ENCODE peak calls at places on chromosomes 7 and 10, in seven cellular contexts. One of them, this sample, is unnamed.

GRCh38 chr10:75043256-75044121 is 68.0 kb upstream of the SAMD8 start:
- DNase-seq in T-helper 1 cell: peak; percentile 45
- DNase-seq in activated naive CD4-positive, alpha-beta T cell treated with anti-CD3 and anti-CD28 coated beads, Interleukin-2, amount 50 U/mL, for 72 hours: no peak
- DNase-seq in frontal cortex: no peak
- DNase-seq in fibroblast of mammary gland: no peak
- DNase-seq in KG1: no peak
- DNase-seq in GM04503: no peak
- DNase-seq in this sample: no peak

GRCh38 chr10:79982861-79983260 is 34.0 kb upstream of the SFTPD start:
- DNase-seq in T-helper 1 cell: no peak
- DNase-seq in activated naive CD4-positive, alpha-beta T cell treated with anti-CD3 and anti-CD28 coated beads, Interleukin-2, amount 50 U/mL, for 72 hours: no peak
- DNase-seq in frontal cortex: no peak
- DNase-seq in fibroblast of mammary gland: no peak
- DNase-seq in KG1: no peak
- DNase-seq in GM04503: no peak
- DNase-seq in this sample: no peak

GRCh38 chr10:113084031-113084430 is 134.0 kb downstream of the TCF7L2 start:
- DNase-seq in T-helper 1 cell: no peak
- DNase-seq in activated naive CD4-positive, alpha-beta T cell treated with anti-CD3 and anti-CD28 coated beads, Interleukin-2, amount 50 U/mL, for 72 hours: no peak
- DNase-seq in frontal cortex: no peak
- DNase-seq in fibroblast of mammary gland: peak; percentile 48
- DNase-seq in KG1: no peak
- DNase-seq in GM04503: no peak
- DNase-seq in this sample: no peak

GRCh38 chr7:101768280-101768679 is 49.1 kb upstream of the CUX1 start:
- DNase-seq in T-helper 1 cell: no peak
- DNase-seq in activated naive CD4-positive, alpha-beta T cell treated with anti-CD3 and anti-CD28 coated beads, Interleukin-2, amount 50 U/mL, for 72 hours: no peak
- DNase-seq in frontal cortex: no peak
- DNase-seq in fibroblast of mammary gland: no peak
- DNase-seq in KG1: no peak
- DNase-seq in GM04503: no peak
- DNase-seq in this sample: no peak

GRCh38 chr10:68103237-68103866 is 5.9 kb upstream of the MYPN start:
- DNase-seq in T-helper 1 cell: no peak
- DNase-seq in activated naive CD4-positive, alpha-beta T cell treated with anti-CD3 and anti-CD28 coated beads, Interleukin-2, amount 50 U/mL, for 72 hours: no peak
- DNase-seq in frontal cortex: no peak
- DNase-seq in fibroblast of mammary gland: no peak
- DNase-seq in KG1: no peak
- DNase-seq in GM04503: no peak
- DNase-seq in this sample: no peak

GRCh38 chr7:53383131-53383530 is 347.7 kb downstream of the POM121L12 start:
- DNase-seq in T-helper 1 cell: no peak
- DNase-seq in activated naive CD4-positive, alpha-beta T cell treated with anti-CD3 and anti-CD28 coated beads, Interleukin-2, amount 50 U/mL, for 72 hours: no peak
- DNase-seq in frontal cortex: no peak
- DNase-seq in fibroblast of mammary gland: no peak
- DNase-seq in KG1: no peak
- DNase-seq in GM04503: no peak
- DNase-seq in this sample: no peak

GRCh38 chr7:6276911-6277408 is 4.5 kb upstream of the CYTH3 start:
- DNase-seq in T-helper 1 cell: no peak
- DNase-seq in activated naive CD4-positive, alpha-beta T cell treated with anti-CD3 and anti-CD28 coated beads, Interleukin-2, amount 50 U/mL, for 72 hours: no peak
- DNase-seq in frontal cortex: no peak
- DNase-seq in fibroblast of mammary gland: no peak
- DNase-seq in KG1: no peak
- DNase-seq in GM04503: no peak
- DNase-seq in this sample: no peak

GRCh38 chr7:152894295-152895170 is 135.0 kb downstream of the ACTR3B start:
- DNase-seq in T-helper 1 cell: no peak
- DNase-seq in activated naive CD4-positive, alpha-beta T cell treated with anti-CD3 and anti-CD28 coated beads, Interleukin-2, amount 50 U/mL, for 72 hours: peak; percentile 55
- DNase-seq in frontal cortex: peak; percentile 54
- DNase-seq in fibroblast of mammary gland: peak; percentile 2
- DNase-seq in KG1: no peak
- DNase-seq in GM04503: no peak
- DNase-seq in this sample: no peak

GRCh38 chr7:100875356-100875751 is 451 bp downstream of the SRRT start:
- DNase-seq in T-helper 1 cell: no peak
- DNase-seq in activated naive CD4-positive, alpha-beta T cell treated with anti-CD3 and anti-CD28 coated beads, Interleukin-2, amount 50 U/mL, for 72 hours: no peak
- DNase-seq in frontal cortex: no peak
- DNase-seq in fibroblast of mammary gland: no peak
- DNase-seq in KG1: no peak
- DNase-seq in GM04503: no peak
- DNase-seq in this sample: no peak

GRCh38 chr10:38054361-38054797 is 39.8 kb upstream of the ZNF37A start:
- DNase-seq in T-helper 1 cell: no peak
- DNase-seq in activated naive CD4-positive, alpha-beta T cell treated with anti-CD3 and anti-CD28 coated beads, Interleukin-2, amount 50 U/mL, for 72 hours: no peak
- DNase-seq in frontal cortex: no peak
- DNase-seq in fibroblast of mammary gland: peak; percentile 87
- DNase-seq in KG1: no peak
- DNase-seq in GM04503: peak; percentile 54
- DNase-seq in this sample: no peak

GRCh38 chr7:64515330-64515729 is 47.5 kb downstream of the ZNF680 start:
- DNase-seq in T-helper 1 cell: no peak
- DNase-seq in activated naive CD4-positive, alpha-beta T cell treated with anti-CD3 and anti-CD28 coated beads, Interleukin-2, amount 50 U/mL, for 72 hours: no peak
- DNase-seq in frontal cortex: no peak
- DNase-seq in fibroblast of mammary gland: no peak
- DNase-seq in KG1: no peak
- DNase-seq in GM04503: no peak
- DNase-seq in this sample: peak; percentile 36

GRCh38 chr10:120477723-120478270 is 20.8 kb downstream of the PLPP4 start:
- DNase-seq in T-helper 1 cell: no peak
- DNase-seq in activated naive CD4-positive, alpha-beta T cell treated with anti-CD3 and anti-CD28 coated beads, Interleukin-2, amount 50 U/mL, for 72 hours: no peak
- DNase-seq in frontal cortex: no peak
- DNase-seq in fibroblast of mammary gland: peak; percentile 12
- DNase-seq in KG1: no peak
- DNase-seq in GM04503: no peak
- DNase-seq in this sample: no peak

GRCh38 chr10:61992059-61992460 is 90.6 kb downstream of the ARID5B start:
- DNase-seq in T-helper 1 cell: no peak
- DNase-seq in activated naive CD4-positive, alpha-beta T cell treated with anti-CD3 and anti-CD28 coated beads, Interleukin-2, amount 50 U/mL, for 72 hours: no peak
- DNase-seq in frontal cortex: no peak
- DNase-seq in fibroblast of mammary gland: peak; percentile 85
- DNase-seq in KG1: no peak
- DNase-seq in GM04503: no peak
- DNase-seq in this sample: no peak

GRCh38 chr10:73868655-73869195 is 5.6 kb downstream of the CAMK2G start:
- DNase-seq in T-helper 1 cell: no peak
- DNase-seq in activated naive CD4-positive, alpha-beta T cell treated with anti-CD3 and anti-CD28 coated beads, Interleukin-2, amount 50 U/mL, for 72 hours: no peak
- DNase-seq in frontal cortex: no peak
- DNase-seq in fibroblast of mammary gland: no peak
- DNase-seq in KG1: no peak
- DNase-seq in GM04503: no peak
- DNase-seq in this sample: no peak

GRCh38 chr7:128783143-128783799 is 7.7 kb upstream of the OPN1SW start:
- DNase-seq in T-helper 1 cell: no peak
- DNase-seq in activated naive CD4-positive, alpha-beta T cell treated with anti-CD3 and anti-CD28 coated beads, Interleukin-2, amount 50 U/mL, for 72 hours: peak; percentile 27
- DNase-seq in frontal cortex: no peak
- DNase-seq in fibroblast of mammary gland: peak; percentile 91
- DNase-seq in KG1: no peak
- DNase-seq in GM04503: peak; percentile 40
- DNase-seq in this sample: no peak

GRCh38 chr10:85936180-85936579 is 430.4 kb downstream of the GRID1 start:
- DNase-seq in T-helper 1 cell: no peak
- DNase-seq in activated naive CD4-positive, alpha-beta T cell treated with anti-CD3 and anti-CD28 coated beads, Interleukin-2, amount 50 U/mL, for 72 hours: no peak
- DNase-seq in frontal cortex: no peak
- DNase-seq in fibroblast of mammary gland: no peak
- DNase-seq in KG1: no peak
- DNase-seq in GM04503: no peak
- DNase-seq in this sample: no peak

GRCh38 chr10:88045116-88045515 is 181.7 kb downstream of the PTEN start:
- DNase-seq in T-helper 1 cell: no peak
- DNase-seq in activated naive CD4-positive, alpha-beta T cell treated with anti-CD3 and anti-CD28 coated beads, Interleukin-2, amount 50 U/mL, for 72 hours: no peak
- DNase-seq in frontal cortex: no peak
- DNase-seq in fibroblast of mammary gland: no peak
- DNase-seq in KG1: no peak
- DNase-seq in GM04503: no peak
- DNase-seq in this sample: no peak

GRCh38 chr7:29825750-29826529 is 19.6 kb downstream of the WIPF3 start:
- DNase-seq in T-helper 1 cell: no peak
- DNase-seq in activated naive CD4-positive, alpha-beta T cell treated with anti-CD3 and anti-CD28 coated beads, Interleukin-2, amount 50 U/mL, for 72 hours: no peak
- DNase-seq in frontal cortex: no peak
- DNase-seq in fibroblast of mammary gland: no peak
- DNase-seq in KG1: no peak
- DNase-seq in GM04503: no peak
- DNase-seq in this sample: no peak

GRCh38 chr7:16446508-16446907 is 19.0 kb downstream of the SOSTDC1 start:
- DNase-seq in T-helper 1 cell: no peak
- DNase-seq in activated naive CD4-positive, alpha-beta T cell treated with anti-CD3 and anti-CD28 coated beads, Interleukin-2, amount 50 U/mL, for 72 hours: no peak
- DNase-seq in frontal cortex: no peak
- DNase-seq in fibroblast of mammary gland: no peak
- DNase-seq in KG1: no peak
- DNase-seq in GM04503: no peak
- DNase-seq in this sample: no peak

GRCh38 chr10:49289480-49289879 is 9.5 kb upstream of the C10orf71 start:
- DNase-seq in T-helper 1 cell: no peak
- DNase-seq in activated naive CD4-positive, alpha-beta T cell treated with anti-CD3 and anti-CD28 coated beads, Interleukin-2, amount 50 U/mL, for 72 hours: no peak
- DNase-seq in frontal cortex: no peak
- DNase-seq in fibroblast of mammary gland: no peak
- DNase-seq in KG1: no peak
- DNase-seq in GM04503: no peak
- DNase-seq in this sample: no peak

GRCh38 chr10:125057158-125058001 is 103.0 kb downstream of the CTBP2 start:
- DNase-seq in T-helper 1 cell: no peak
- DNase-seq in activated naive CD4-positive, alpha-beta T cell treated with anti-CD3 and anti-CD28 coated beads, Interleukin-2, amount 50 U/mL, for 72 hours: no peak
- DNase-seq in frontal cortex: peak; percentile 65
- DNase-seq in fibroblast of mammary gland: peak; percentile 99
- DNase-seq in KG1: no peak
- DNase-seq in GM04503: peak; percentile 81
- DNase-seq in this sample: no peak

This sample was measured in LNCaP clone FGC.